ENCODE peak calls at places on chromosomes 7 and 10, in five cellular contexts. One of them, this sample, is unnamed.

GRCh38 chr7:83796760-83797159 is 147.8 kb upstream of the SEMA3E start:
- DNase-seq in activated CD4-positive, CD25-positive, alpha-beta regulatory T cell: no peak
- DNase-seq in stimulated activated CD4-positive, alpha-beta T cell treated with anti-CD3 and anti-CD28 coated beads, Interleukin-4, amount 100 ng/mL, for 4 hours: no peak
- DNase-seq in nephron progenitor cell: no peak
- DNase-seq in naive thymus-derived CD4-positive, alpha-beta T cell: no peak
- DNase-seq in this sample: no peak

GRCh38 chr7:94662548-94662947 is 6.6 kb upstream of the SGCE start:
- DNase-seq in activated CD4-positive, CD25-positive, alpha-beta regulatory T cell: no peak
- DNase-seq in stimulated activated CD4-positive, alpha-beta T cell treated with anti-CD3 and anti-CD28 coated beads, Interleukin-4, amount 100 ng/mL, for 4 hours: no peak
- DNase-seq in nephron progenitor cell: no peak
- DNase-seq in naive thymus-derived CD4-positive, alpha-beta T cell: no peak
- DNase-seq in this sample: no peak

GRCh38 chr10:68208424-68209042 is 23.4 kb downstream of the ATOH7 start:
- DNase-seq in activated CD4-positive, CD25-positive, alpha-beta regulatory T cell: no peak
- DNase-seq in stimulated activated CD4-positive, alpha-beta T cell treated with anti-CD3 and anti-CD28 coated beads, Interleukin-4, amount 100 ng/mL, for 4 hours: no peak
- DNase-seq in nephron progenitor cell: peak; percentile 55
- DNase-seq in naive thymus-derived CD4-positive, alpha-beta T cell: no peak
- DNase-seq in this sample: no peak

GRCh38 chr10:85667638-85668233 is 698.9 kb downstream of the GRID1 start:
- DNase-seq in activated CD4-positive, CD25-positive, alpha-beta regulatory T cell: no peak
- DNase-seq in stimulated activated CD4-positive, alpha-beta T cell treated with anti-CD3 and anti-CD28 coated beads, Interleukin-4, amount 100 ng/mL, for 4 hours: no peak
- DNase-seq in nephron progenitor cell: no peak
- DNase-seq in naive thymus-derived CD4-positive, alpha-beta T cell: no peak
- DNase-seq in this sample: no peak

GRCh38 chr10:52906046-52906445 is 133.5 kb upstream of the MBL2 start:
- DNase-seq in activated CD4-positive, CD25-positive, alpha-beta regulatory T cell: no peak
- DNase-seq in stimulated activated CD4-positive, alpha-beta T cell treated with anti-CD3 and anti-CD28 coated beads, Interleukin-4, amount 100 ng/mL, for 4 hours: no peak
- DNase-seq in nephron progenitor cell: no peak
- DNase-seq in naive thymus-derived CD4-positive, alpha-beta T cell: no peak
- DNase-seq in this sample: no peak

GRCh38 chr7:127792528-127793342 is 140.7 kb downstream of the SND1 start:
- DNase-seq in activated CD4-positive, CD25-positive, alpha-beta regulatory T cell: peak; percentile 3
- DNase-seq in stimulated activated CD4-positive, alpha-beta T cell treated with anti-CD3 and anti-CD28 coated beads, Interleukin-4, amount 100 ng/mL, for 4 hours: no peak
- DNase-seq in nephron progenitor cell: peak; percentile 24
- DNase-seq in naive thymus-derived CD4-positive, alpha-beta T cell: peak; percentile 3
- DNase-seq in this sample: no peak

GRCh38 chr10:102675887-102676616 is 31.8 kb downstream of the TRIM8 start:
- DNase-seq in activated CD4-positive, CD25-positive, alpha-beta regulatory T cell: no peak
- DNase-seq in stimulated activated CD4-positive, alpha-beta T cell treated with anti-CD3 and anti-CD28 coated beads, Interleukin-4, amount 100 ng/mL, for 4 hours: no peak
- DNase-seq in nephron progenitor cell: peak; percentile 30
- DNase-seq in naive thymus-derived CD4-positive, alpha-beta T cell: no peak
- DNase-seq in this sample: no peak

GRCh38 chr7:130444230-130444629 is 3.4 kb upstream of the CEP41 start:
- DNase-seq in activated CD4-positive, CD25-positive, alpha-beta regulatory T cell: no peak
- DNase-seq in stimulated activated CD4-positive, alpha-beta T cell treated with anti-CD3 and anti-CD28 coated beads, Interleukin-4, amount 100 ng/mL, for 4 hours: no peak
- DNase-seq in nephron progenitor cell: no peak
- DNase-seq in naive thymus-derived CD4-positive, alpha-beta T cell: no peak
- DNase-seq in this sample: no peak

GRCh38 chr7:101362334-101363195 is at the start of gene COL26A1:
- DNase-seq in activated CD4-positive, CD25-positive, alpha-beta regulatory T cell: no peak
- DNase-seq in stimulated activated CD4-positive, alpha-beta T cell treated with anti-CD3 and anti-CD28 coated beads, Interleukin-4, amount 100 ng/mL, for 4 hours: no peak
- DNase-seq in nephron progenitor cell: peak; percentile 75
- DNase-seq in naive thymus-derived CD4-positive, alpha-beta T cell: peak; percentile 21
- DNase-seq in this sample: no peak

GRCh38 chr10:57799625-57800024 is 468.1 kb downstream of the IPMK start:
- DNase-seq in activated CD4-positive, CD25-positive, alpha-beta regulatory T cell: no peak
- DNase-seq in stimulated activated CD4-positive, alpha-beta T cell treated with anti-CD3 and anti-CD28 coated beads, Interleukin-4, amount 100 ng/mL, for 4 hours: no peak
- DNase-seq in nephron progenitor cell: no peak
- DNase-seq in naive thymus-derived CD4-positive, alpha-beta T cell: no peak
- DNase-seq in this sample: no peak

GRCh38 chr7:157523371-157523765 is 186.6 kb downstream of the DNAJB6 start:
- DNase-seq in activated CD4-positive, CD25-positive, alpha-beta regulatory T cell: no peak
- DNase-seq in stimulated activated CD4-positive, alpha-beta T cell treated with anti-CD3 and anti-CD28 coated beads, Interleukin-4, amount 100 ng/mL, for 4 hours: no peak
- DNase-seq in nephron progenitor cell: no peak
- DNase-seq in naive thymus-derived CD4-positive, alpha-beta T cell: no peak
- DNase-seq in this sample: no peak

GRCh38 chr10:13708256-13708990 is 121.7 kb downstream of the PRPF18 start:
- DNase-seq in activated CD4-positive, CD25-positive, alpha-beta regulatory T cell: no peak
- DNase-seq in stimulated activated CD4-positive, alpha-beta T cell treated with anti-CD3 and anti-CD28 coated beads, Interleukin-4, amount 100 ng/mL, for 4 hours: no peak
- DNase-seq in nephron progenitor cell: no peak
- DNase-seq in naive thymus-derived CD4-positive, alpha-beta T cell: no peak
- DNase-seq in this sample: no peak

GRCh38 chr10:133336131-133337078 is at the start of gene CALY:
- DNase-seq in activated CD4-positive, CD25-positive, alpha-beta regulatory T cell: peak; percentile 27
- DNase-seq in stimulated activated CD4-positive, alpha-beta T cell treated with anti-CD3 and anti-CD28 coated beads, Interleukin-4, amount 100 ng/mL, for 4 hours: peak; percentile 80
- DNase-seq in nephron progenitor cell: peak; percentile 83
- DNase-seq in naive thymus-derived CD4-positive, alpha-beta T cell: peak; percentile 90
- DNase-seq in this sample: peak; percentile 90

GRCh38 chr10:12921163-12921562 is 80.3 kb downstream of the CCDC3 start:
- DNase-seq in activated CD4-positive, CD25-positive, alpha-beta regulatory T cell: no peak
- DNase-seq in stimulated activated CD4-positive, alpha-beta T cell treated with anti-CD3 and anti-CD28 coated beads, Interleukin-4, amount 100 ng/mL, for 4 hours: no peak
- DNase-seq in nephron progenitor cell: no peak
- DNase-seq in naive thymus-derived CD4-positive, alpha-beta T cell: no peak
- DNase-seq in this sample: no peak

GRCh38 chr7:35465791-35466336 is 212.0 kb upstream of the TBX20 start:
- DNase-seq in activated CD4-positive, CD25-positive, alpha-beta regulatory T cell: no peak
- DNase-seq in stimulated activated CD4-positive, alpha-beta T cell treated with anti-CD3 and anti-CD28 coated beads, Interleukin-4, amount 100 ng/mL, for 4 hours: no peak
- DNase-seq in nephron progenitor cell: no peak
- DNase-seq in naive thymus-derived CD4-positive, alpha-beta T cell: no peak
- DNase-seq in this sample: no peak

GRCh38 chr7:78073470-78074382 is 275.2 kb downstream of the PHTF2 start:
- DNase-seq in activated CD4-positive, CD25-positive, alpha-beta regulatory T cell: no peak
- DNase-seq in stimulated activated CD4-positive, alpha-beta T cell treated with anti-CD3 and anti-CD28 coated beads, Interleukin-4, amount 100 ng/mL, for 4 hours: no peak
- DNase-seq in nephron progenitor cell: no peak
- DNase-seq in naive thymus-derived CD4-positive, alpha-beta T cell: no peak
- DNase-seq in this sample: no peak

GRCh38 chr7:106721816-106722785 is 61.1 kb upstream of the CCDC71L start:
- DNase-seq in activated CD4-positive, CD25-positive, alpha-beta regulatory T cell: no peak
- DNase-seq in stimulated activated CD4-positive, alpha-beta T cell treated with anti-CD3 and anti-CD28 coated beads, Interleukin-4, amount 100 ng/mL, for 4 hours: no peak
- DNase-seq in nephron progenitor cell: no peak
- DNase-seq in naive thymus-derived CD4-positive, alpha-beta T cell: no peak
- DNase-seq in this sample: no peak

GRCh38 chr10:91410638-91411367 is 659 bp downstream of the HECTD2 start:
- DNase-seq in activated CD4-positive, CD25-positive, alpha-beta regulatory T cell: no peak
- DNase-seq in stimulated activated CD4-positive, alpha-beta T cell treated with anti-CD3 and anti-CD28 coated beads, Interleukin-4, amount 100 ng/mL, for 4 hours: peak; percentile 14
- DNase-seq in nephron progenitor cell: no peak
- DNase-seq in naive thymus-derived CD4-positive, alpha-beta T cell: no peak
- DNase-seq in this sample: no peak

GRCh38 chr7:24700446-24701044 is 56.7 kb downstream of the GSDME start:
- DNase-seq in activated CD4-positive, CD25-positive, alpha-beta regulatory T cell: no peak
- DNase-seq in stimulated activated CD4-positive, alpha-beta T cell treated with anti-CD3 and anti-CD28 coated beads, Interleukin-4, amount 100 ng/mL, for 4 hours: no peak
- DNase-seq in nephron progenitor cell: no peak
- DNase-seq in naive thymus-derived CD4-positive, alpha-beta T cell: no peak
- DNase-seq in this sample: no peak

GRCh38 chr10:69425513-69426298 is 9.0 kb upstream of the TACR2 start:
- DNase-seq in activated CD4-positive, CD25-positive, alpha-beta regulatory T cell: no peak
- DNase-seq in stimulated activated CD4-positive, alpha-beta T cell treated with anti-CD3 and anti-CD28 coated beads, Interleukin-4, amount 100 ng/mL, for 4 hours: peak; percentile 24
- DNase-seq in nephron progenitor cell: no peak
- DNase-seq in naive thymus-derived CD4-positive, alpha-beta T cell: peak; percentile 72
- DNase-seq in this sample: peak; percentile 35

GRCh38 chr7:36278069-36278766 is 111.4 kb upstream of the ANLN start:
- DNase-seq in activated CD4-positive, CD25-positive, alpha-beta regulatory T cell: no peak
- DNase-seq in stimulated activated CD4-positive, alpha-beta T cell treated with anti-CD3 and anti-CD28 coated beads, Interleukin-4, amount 100 ng/mL, for 4 hours: no peak
- DNase-seq in nephron progenitor cell: no peak
- DNase-seq in naive thymus-derived CD4-positive, alpha-beta T cell: no peak
- DNase-seq in this sample: no peak

GRCh38 chr10:103986360-103986759 is 19.4 kb downstream of the SLK start:
- DNase-seq in activated CD4-positive, CD25-positive, alpha-beta regulatory T cell: no peak
- DNase-seq in stimulated activated CD4-positive, alpha-beta T cell treated with anti-CD3 and anti-CD28 coated beads, Interleukin-4, amount 100 ng/mL, for 4 hours: no peak
- DNase-seq in nephron progenitor cell: no peak
- DNase-seq in naive thymus-derived CD4-positive, alpha-beta T cell: no peak
- DNase-seq in this sample: no peak

GRCh38 chr7:137146552-137146961 is 197.0 kb downstream of the PTN start:
- DNase-seq in activated CD4-positive, CD25-positive, alpha-beta regulatory T cell: no peak
- DNase-seq in stimulated activated CD4-positive, alpha-beta T cell treated with anti-CD3 and anti-CD28 coated beads, Interleukin-4, amount 100 ng/mL, for 4 hours: no peak
- DNase-seq in nephron progenitor cell: no peak
- DNase-seq in naive thymus-derived CD4-positive, alpha-beta T cell: no peak
- DNase-seq in this sample: no peak

GRCh38 chr10:114471906-114472873 is 67.9 kb upstream of the AFAP1L2 start:
- DNase-seq in activated CD4-positive, CD25-positive, alpha-beta regulatory T cell: no peak
- DNase-seq in stimulated activated CD4-positive, alpha-beta T cell treated with anti-CD3 and anti-CD28 coated beads, Interleukin-4, amount 100 ng/mL, for 4 hours: no peak
- DNase-seq in nephron progenitor cell: no peak
- DNase-seq in naive thymus-derived CD4-positive, alpha-beta T cell: no peak
- DNase-seq in this sample: no peak

GRCh38 chr10:101287183-101287830 is 58.0 kb upstream of the LBX1 start:
- DNase-seq in activated CD4-positive, CD25-positive, alpha-beta regulatory T cell: no peak
- DNase-seq in stimulated activated CD4-positive, alpha-beta T cell treated with anti-CD3 and anti-CD28 coated beads, Interleukin-4, amount 100 ng/mL, for 4 hours: no peak
- DNase-seq in nephron progenitor cell: no peak
- DNase-seq in naive thymus-derived CD4-positive, alpha-beta T cell: no peak
- DNase-seq in this sample: no peak

GRCh38 chr10:35843524-35844171 is 201.6 kb upstream of the FZD8 start:
- DNase-seq in activated CD4-positive, CD25-positive, alpha-beta regulatory T cell: no peak
- DNase-seq in stimulated activated CD4-positive, alpha-beta T cell treated with anti-CD3 and anti-CD28 coated beads, Interleukin-4, amount 100 ng/mL, for 4 hours: no peak
- DNase-seq in nephron progenitor cell: peak; percentile 65
- DNase-seq in naive thymus-derived CD4-positive, alpha-beta T cell: no peak
- DNase-seq in this sample: no peak

GRCh38 chr7:80783688-80784327 is 135.0 kb downstream of the SEMA3C start:
- DNase-seq in activated CD4-positive, CD25-positive, alpha-beta regulatory T cell: no peak
- DNase-seq in stimulated activated CD4-positive, alpha-beta T cell treated with anti-CD3 and anti-CD28 coated beads, Interleukin-4, amount 100 ng/mL, for 4 hours: no peak
- DNase-seq in nephron progenitor cell: no peak
- DNase-seq in naive thymus-derived CD4-positive, alpha-beta T cell: no peak
- DNase-seq in this sample: no peak

GRCh38 chr10:52597189-52597863 is 175.3 kb downstream of the MBL2 start:
- DNase-seq in activated CD4-positive, CD25-positive, alpha-beta regulatory T cell: no peak
- DNase-seq in stimulated activated CD4-positive, alpha-beta T cell treated with anti-CD3 and anti-CD28 coated beads, Interleukin-4, amount 100 ng/mL, for 4 hours: no peak
- DNase-seq in nephron progenitor cell: no peak
- DNase-seq in naive thymus-derived CD4-positive, alpha-beta T cell: no peak
- DNase-seq in this sample: no peak

GRCh38 chr7:108561047-108561619 is 8.4 kb downstream of the THAP5 start:
- DNase-seq in activated CD4-positive, CD25-positive, alpha-beta regulatory T cell: no peak
- DNase-seq in stimulated activated CD4-positive, alpha-beta T cell treated with anti-CD3 and anti-CD28 coated beads, Interleukin-4, amount 100 ng/mL, for 4 hours: no peak
- DNase-seq in nephron progenitor cell: no peak
- DNase-seq in naive thymus-derived CD4-positive, alpha-beta T cell: no peak
- DNase-seq in this sample: no peak